ENCODE peak calls at places on chromosomes 3 and 15, in five cellular contexts. R, N, V, W and Y are unnamed samples.
A peak's percentile ranks its signal among the peaks of the same experiment; 100 is the strongest.

GRCh38 chr3:41369838-41370237 is 170.5 kb downstream of the CTNNB1 start:
- DNase-seq in W (no peak), N (no peak), R (no peak), V (no peak), Y (no peak)

GRCh38 chr3:197028711-197029510 is 706 bp downstream of the MELTF start:
- DNase-seq in W (no peak), R (no peak), V (peak; percentile 33), N (no peak), Y (no peak)

GRCh38 chr3:117622130-117622841 is 912.7 kb downstream of the TUSC7 start:
- DNase-seq in W (peak; percentile 95), N (peak; percentile 88), V (peak; percentile 90), R (no peak), Y (peak; percentile 93)

GRCh38 chr3:148077318-148077923 is 620.3 kb upstream of the AGTR1 start:
- DNase-seq in V (peak; percentile 43), W (peak; percentile 28), R (no peak), N (peak; percentile 52), Y (peak; percentile 48)

GRCh38 chr3:63228677-63229076 is 49.4 kb upstream of the SYNPR start:
- DNase-seq in R (no peak), V (peak; percentile 64), N (peak; percentile 57), W (peak; percentile 12), Y (peak; percentile 65)

GRCh38 chr15:78211189-78211921 is 23.0 kb downstream of the ACSBG1 start:
- DNase-seq in V (no peak), W (no peak), N (no peak), R (no peak), Y (no peak)

GRCh38 chr3:64916192-64916798 is 228.5 kb upstream of the ADAMTS9 start:
- DNase-seq in W (no peak), N (no peak), R (no peak), V (no peak), Y (no peak)

GRCh38 chr3:194508486-194509449 is 22.0 kb upstream of the ATP13A3 start:
- DNase-seq in W (no peak), R (no peak), N (peak; percentile 37), V (peak; percentile 60), Y (no peak)

GRCh38 chr3:194140520-194141414 is 4.8 kb downstream of the HES1 start:
- DNase-seq in W (no peak), N (no peak), R (peak; percentile 49), V (peak; percentile 37), Y (peak; percentile 53)

GRCh38 chr3:31495971-31496370 is 36.8 kb upstream of the STT3B start:
- DNase-seq in V (peak; percentile 32), R (no peak), W (peak; percentile 50), N (peak; percentile 46), Y (peak; percentile 73)

GRCh38 chr3:22887664-22888291 is 315.3 kb upstream of the UBE2E2 start:
- DNase-seq in N (peak; percentile 25), R (no peak), V (peak; percentile 53), W (peak; percentile 21), Y (peak; percentile 56)

GRCh38 chr15:69317392-69317841 is 18.7 kb downstream of the PAQR5 start:
- DNase-seq in V (no peak), W (no peak), R (no peak), N (no peak), Y (no peak)

GRCh38 chr3:66259721-66260255 is 39.0 kb downstream of the SLC25A26 start:
- DNase-seq in N (no peak), V (peak; percentile 55), R (no peak), W (peak; percentile 52), Y (peak; percentile 25)

GRCh38 chr3:123672429-123673146 is 87.7 kb upstream of the HACD2 start:
- DNase-seq in W (no peak), V (no peak), R (no peak), N (no peak), Y (no peak)

GRCh38 chr15:100986158-100986896 is 67.2 kb downstream of the LRRK1 start:
- DNase-seq in W (no peak), N (no peak), R (no peak), V (peak; percentile 37), Y (peak; percentile 11)

GRCh38 chr3:17573396-17573795 is 169.0 kb downstream of the TBC1D5 start:
- DNase-seq in N (no peak), V (no peak), R (no peak), W (no peak), Y (no peak)

GRCh38 chr3:127490271-127491023 is 100.1 kb downstream of the TPRA1 start:
- DNase-seq in R (peak; percentile 25), N (no peak), W (no peak), V (no peak), Y (no peak)

GRCh38 chr15:66649235-66649984 is 52.6 kb upstream of the SMAD6 start:
- DNase-seq in R (no peak), N (no peak), W (no peak), V (no peak), Y (no peak)

GRCh38 chr15:58433597-58434333 is 2.0 kb downstream of the LIPC start:
- DNase-seq in V (no peak), W (no peak), R (no peak), N (peak; percentile 50), Y (peak; percentile 59)

GRCh38 chr15:64912379-64912778 is 677 bp downstream of the ANKDD1A start:
- DNase-seq in N (no peak), W (no peak), R (no peak), V (no peak), Y (no peak)

GRCh38 chr3:183698760-183699159 is 1.2 kb downstream of the YEATS2 start:
- DNase-seq in V (peak; percentile 55), N (peak; percentile 49), R (no peak), W (peak; percentile 33), Y (peak; percentile 43)

GRCh38 chr3:151146071-151146730 is 56.8 kb downstream of the GPR171 start:
- DNase-seq in W (peak; percentile 69), R (peak; percentile 66), N (peak; percentile 82), V (peak; percentile 87), Y (peak; percentile 81)

GRCh38 chr15:52115598-52116427 is 3.2 kb upstream of the BCL2L10 start:
- DNase-seq in W (peak; percentile 10), N (no peak), R (no peak), V (peak; percentile 69), Y (no peak)

GRCh38 chr3:146626384-146627122 is 21.4 kb upstream of the PLSCR5 start:
- DNase-seq in R (no peak), W (no peak), N (no peak), V (no peak), Y (no peak)

GRCh38 chr15:74243431-74243830 is 7.3 kb downstream of the CCDC33 start:
- DNase-seq in R (no peak), V (no peak), N (no peak), W (no peak), Y (no peak)

GRCh38 chr3:111069974-111070751 is 1.5 kb upstream of the NECTIN3 start:
- DNase-seq in R (no peak), N (no peak), W (peak; percentile 30), V (peak; percentile 51), Y (no peak)

GRCh38 chr3:38039101-38039898 is at the start of gene DLEC1:
- DNase-seq in V (peak; percentile 68), R (peak; percentile 87), N (peak; percentile 32), W (peak; percentile 46), Y (peak; percentile 34)

GRCh38 chr3:30384546-30385072 is 221.8 kb upstream of the TGFBR2 start:
- DNase-seq in W (no peak), V (no peak), R (no peak), N (no peak), Y (no peak)

GRCh38 chr3:20015525-20015924 is 3.5 kb upstream of the PP2D1 start:
- DNase-seq in V (no peak), R (no peak), W (no peak), N (no peak), Y (no peak)

GRCh38 chr3:14640157-14640562 is 11.4 kb upstream of the CCDC174 start:
- DNase-seq in W (peak; percentile 15), N (peak; percentile 55), V (no peak), R (no peak), Y (peak; percentile 11)

GRCh38 chr3:106176734-106177133 is 307.9 kb upstream of the CBLB start:
- DNase-seq in R (no peak), W (peak; percentile 23), V (peak; percentile 5), N (peak; percentile 39), Y (peak; percentile 12)

GRCh38 chr3:71227344-71227743 is 356.2 kb downstream of the FOXP1 start:
- DNase-seq in R (no peak), W (no peak), V (no peak), N (peak; percentile 28), Y (no peak)

GRCh38 chr15:61364871-61365270 is 135.8 kb upstream of the RORA start:
- DNase-seq in N (no peak), R (no peak), V (no peak), W (no peak), Y (no peak)
- H3K4me3 ChIP-seq in N (no peak overlapping the region), R (no peak overlapping the region), V (no peak overlapping the region), W (no peak overlapping the region), Y (no peak overlapping the region)

GRCh38 chr15:75832114-75832513 is 11.1 kb upstream of the UBE2Q2 start:
- DNase-seq in N (no peak), V (no peak), R (no peak), W (no peak), Y (no peak)

GRCh38 chr15:75840659-75841058 is 2.6 kb upstream of the UBE2Q2 start:
- DNase-seq in R (no peak), W (peak; percentile 75), N (peak; percentile 84), V (peak; percentile 78), Y (peak; percentile 81)

GRCh38 chr15:75835990-75836952 is 7.0 kb upstream of the UBE2Q2 start:
- DNase-seq in N (no peak), R (no peak), V (no peak), W (no peak), Y (no peak)

GRCh38 chr15:75834011-75834410 is 9.2 kb upstream of the UBE2Q2 start:
- DNase-seq in R (no peak), V (no peak), W (no peak), N (no peak), Y (no peak)

DNA sequence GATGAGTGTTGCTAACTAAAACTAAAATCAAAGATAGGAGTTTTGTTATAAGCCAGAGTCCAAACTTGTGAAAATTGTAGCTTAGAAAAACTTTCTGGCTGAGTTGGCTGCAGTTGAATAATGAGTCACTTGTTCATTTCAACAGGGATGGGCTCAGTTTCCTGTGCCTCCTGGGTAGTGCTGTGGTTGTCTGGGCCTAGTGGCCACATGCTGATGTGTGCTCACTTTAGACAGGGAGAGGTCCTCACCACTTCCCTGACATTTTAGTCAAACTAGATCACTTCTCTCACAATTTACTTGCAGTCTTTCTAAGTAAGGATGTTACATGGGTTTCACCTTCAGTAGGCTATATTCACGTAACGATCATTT is 6.3 kb upstream of the UBE2Q2 start:
- DNase-seq in V (peak; percentile 89), W (peak; percentile 84), R (no peak), N (peak; percentile 83), Y (peak; percentile 88)
- TF ChIP-seq CTCF in V (no peak), W (no peak), R (no peak), N (peak; percentile 10), Y (no peak)

GRCh38 chr3:58492385-58492970 is 582 bp downstream of the KCTD6 start:
- DNase-seq in W (no peak), R (no peak), V (peak; percentile 33), N (no peak), Y (no peak)

GRCh38 chr3:58496206-58496605 is 4.3 kb downstream of the KCTD6 start:
- DNase-seq in N (peak; percentile 35), V (no peak), W (no peak), R (no peak), Y (no peak)

GRCh38 chr3:58494107-58494506 is 2.2 kb downstream of the KCTD6 start:
- DNase-seq in N (no peak), V (no peak), R (no peak), W (no peak), Y (no peak)

GRCh38 chr3:58495101-58495500 is 3.2 kb downstream of the KCTD6 start:
- DNase-seq in R (no peak), N (no peak), V (peak; percentile 41), W (peak; percentile 30), Y (peak; percentile 51)

GRCh38 chr3:58497074-58497473 is 5.2 kb downstream of the KCTD6 start:
- DNase-seq in W (no peak), N (peak; percentile 35), R (no peak), V (peak; percentile 36), Y (peak; percentile 2)
- H3K4me3 ChIP-seq in W (no peak overlapping the region), N (no peak overlapping the region), R (no peak overlapping the region), V (no peak overlapping the region), Y (no peak overlapping the region)

GRCh38 chr3:135218782-135219181 is 423.7 kb downstream of the EPHB1 start:
- DNase-seq in W (no peak), R (no peak), N (no peak), V (no peak), Y (no peak)
- TF ChIP-seq CTCF in W (no peak), R (no peak), N (no peak), V (no peak), Y (no peak)